ENCODE peak calls at places on chromosomes 7 and 10, in eight cellular contexts. R is HEK293T, T is activated T-cell treated with anti-CD3 and anti-CD28 coated beads for 1 hour, F is AG08396, W is substantia nigra, J is GM04503, C is lower leg skin, D is cerebellar nuclear complex. O is an unnamed sample.

GRCh38 chr10:1361411-1362105 is 305.4 kb downstream of the WDR37 start:
- DNase-seq in T (no peak), D (no peak), C (peak), W (no peak), R (no peak), J (no peak), F (no peak), O (no peak)

GRCh38 chr10:107880185-107880584 is 715.7 kb upstream of the SORCS1 start:
- DNase-seq in R (no peak), J (no peak), C (no peak), F (no peak), D (no peak), T (no peak), W (no peak), O (no peak)

GRCh38 chr7:15870337-15870736 is 183.9 kb upstream of the MEOX2 start:
- DNase-seq in C (no peak), T (no peak), D (no peak), W (no peak), J (no peak), F (no peak), R (no peak), O (no peak)

GRCh38 chr7:51310131-51310583 is 6.5 kb downstream of the COBL start:
- DNase-seq in J (no peak), R (no peak), T (no peak), C (peak), W (no peak), F (no peak), D (no peak), O (no peak)

GRCh38 chr10:93815304-93816091 is 57.8 kb downstream of the LGI1 start:
- DNase-seq in R (no peak), D (no peak), J (no peak), T (no peak), F (no peak), C (no peak), W (no peak), O (no peak)

GRCh38 chr7:92639213-92639896 is 49.2 kb upstream of the FAM133B start:
- DNase-seq in R (no peak), J (no peak), F (no peak), C (no peak), T (no peak), W (no peak), D (no peak), O (no peak)

GRCh38 chr10:7417103-7417623 is 6.3 kb upstream of the SFMBT2 start:
- DNase-seq in C (no peak), T (no peak), W (no peak), D (no peak), F (peak), R (no peak), J (no peak), O (no peak)

GRCh38 chr7:135342887-135343286 is 109.2 kb downstream of the STRA8 start:
- DNase-seq in T (no peak), F (no peak), R (no peak), W (peak), C (no peak), J (no peak), D (no peak), O (no peak)

GRCh38 chr7:41629711-41630111 is 73.2 kb downstream of the INHBA start:
- DNase-seq in D (no peak), J (peak), R (no peak), T (no peak), C (no peak), F (no peak), W (no peak), O (no peak)

GRCh38 chr10:124991872-124992271 is 49.9 kb downstream of the ZRANB1 start:
- DNase-seq in T (no peak), J (no peak), F (no peak), W (no peak), C (no peak), R (no peak), D (no peak), O (peak)

GRCh38 chr10:132133005-132133404 is 53.7 kb upstream of the DPYSL4 start:
- DNase-seq in R (no peak), J (no peak), F (no peak), T (no peak), D (peak), W (no peak), C (no peak), O (no peak)

GRCh38 chr7:74307738-74308505 is 18.7 kb downstream of the CLIP2 start:
- DNase-seq in T (no peak), D (no peak), C (no peak), F (no peak), R (no peak), J (no peak), W (no peak), O (no peak)

GRCh38 chr7:120308171-120308570 is 35.2 kb downstream of the KCND2 start:
- DNase-seq in T (no peak), D (no peak), W (no peak), J (no peak), C (no peak), R (no peak), F (no peak), O (no peak)

GRCh38 chr7:6423942-6424701 is 23.6 kb downstream of the DAGLB start:
- DNase-seq in J (no peak), F (no peak), R (peak), D (no peak), C (no peak), W (no peak), T (no peak), O (no peak)

GRCh38 chr7:125934539-125934938 is 1004.9 kb upstream of the POT1 start:
- DNase-seq in C (no peak), J (no peak), W (no peak), D (no peak), R (no peak), F (no peak), T (no peak), O (no peak)

GRCh38 chr7:159229683-159230475 is 85.2 kb upstream of the VIPR2 start:
- DNase-seq in W (no peak), C (no peak), F (no peak), T (no peak), D (no peak), R (no peak), J (no peak), O (no peak)

GRCh38 chr10:132142396-132143161 is 44.2 kb upstream of the DPYSL4 start:
- DNase-seq in R (peak), W (peak), T (peak), D (peak), C (no peak), F (peak), J (no peak), O (peak)

GRCh38 chr7:131057015-131057518 is 270.6 kb upstream of the MKLN1 start:
- DNase-seq in C (no peak), D (no peak), W (no peak), R (no peak), J (peak), T (no peak), F (peak), O (no peak)

GRCh38 chr10:80202934-80203834 is 2.2 kb downstream of the ANXA11 start:
- DNase-seq in F (peak), C (no peak), T (peak), R (peak), W (no peak), D (no peak), J (peak), O (peak)

GRCh38 chr7:99628471-99629465 is 12.0 kb downstream of the ZSCAN25 start:
- DNase-seq in F (no peak), J (no peak), T (no peak), R (no peak), D (no peak), C (peak), W (no peak), O (no peak)

GRCh38 chr7:47938574-47939165 is 9.6 kb downstream of the PKD1L1 start:
- DNase-seq in C (peak), F (no peak), D (no peak), R (no peak), T (no peak), W (no peak), J (no peak), O (no peak)

GRCh38 chr7:23471090-23471859 is 984 bp upstream of the IGF2BP3 start:
- DNase-seq in C (no peak), F (peak), T (no peak), R (peak), J (no peak), D (no peak), W (no peak), O (peak)

GRCh38 chr7:93747019-93747418 is 143.5 kb downstream of the TFPI2 start:
- DNase-seq in F (no peak), J (no peak), W (no peak), D (no peak), R (no peak), C (no peak), T (no peak), O (no peak)

GRCh38 chr7:138125598-138126111 is 49.4 kb downstream of the AKR1D1 start:
- DNase-seq in R (no peak), J (no peak), W (no peak), C (no peak), F (peak), T (no peak), D (no peak), O (no peak)

O was measured in progenitor cell of endocrine pancreas.